ENCODE peak calls at places on chromosomes 3 and 15, in seven cellular contexts. T is sigmoid colon, U is adrenal gland, R is left ventricle myocardium inferior, Y is IMR-90, M is heart right ventricle, C is transverse colon. O is an unnamed sample.
A peak's percentile ranks its signal among the peaks of the same experiment; 100 is the strongest.

GRCh38 chr15:89122532-89123525 is 34.6 kb downstream of the ABHD2 start:
- DNase-seq in Y (peak; percentile 65), T (no peak), R (no peak), U (no peak), C (no peak), M (no peak), O (no peak)

GRCh38 chr15:64474846-64475245 is 14.5 kb downstream of the ZNF609 start:
- DNase-seq in M (no peak), C (no peak), Y (no peak), U (no peak), R (no peak), T (no peak), O (no peak)

GRCh38 chr3:183981990-183982658 is 35.6 kb downstream of the ABCC5 start:
- DNase-seq in M (no peak), T (no peak), R (no peak), U (no peak), C (no peak), Y (no peak), O (no peak)

GRCh38 chr3:71753716-71754609 is at the start of gene GPR27:
- DNase-seq in Y (peak; percentile 12), C (no peak), R (peak; percentile 17), T (no peak), U (no peak), M (peak; percentile 20), O (peak; percentile 21)

GRCh38 chr3:71469131-71469430 is 114.4 kb downstream of the FOXP1 start:
- DNase-seq in Y (no peak), T (no peak), M (no peak), C (no peak), R (no peak), U (no peak), O (no peak)

GRCh38 chr3:166013073-166013679 is 176.0 kb upstream of the BCHE start:
- DNase-seq in M (no peak), C (no peak), R (no peak), Y (peak; percentile 37), U (no peak), T (no peak), O (no peak)

GRCh38 chr3:50340404-50341329 is at the start of gene RASSF1:
- DNase-seq in C (peak; percentile 80), U (no peak), Y (no peak), M (peak; percentile 81), T (peak; percentile 92), R (peak; percentile 82), O (peak; percentile 91)

GRCh38 chr3:8619548-8619947 is 25.1 kb downstream of the SSUH2 start:
- DNase-seq in Y (peak; percentile 89), C (no peak), M (no peak), R (no peak), U (no peak), T (peak; percentile 27), O (no peak)

GRCh38 chr3:186571644-186572013 is 1.1 kb downstream of the DNAJB11 start:
- DNase-seq in Y (no peak), C (no peak), M (no peak), U (no peak), R (no peak), T (no peak), O (no peak)

GRCh38 chr15:80701676-80702311 is 6.7 kb downstream of the ABHD17C start:
- DNase-seq in M (no peak), C (no peak), T (no peak), U (no peak), R (no peak), Y (no peak), O (no peak)

GRCh38 chr3:61682671-61683408 is 121.5 kb downstream of the PTPRG start:
- DNase-seq in R (no peak), T (no peak), Y (peak; percentile 55), U (no peak), C (no peak), M (no peak), O (no peak)

GRCh38 chr3:139797724-139798343 is 120.1 kb upstream of the NMNAT3 start:
- DNase-seq in C (no peak), T (no peak), R (no peak), U (peak; percentile 54), Y (peak; percentile 6), M (peak; percentile 25), O (no peak)

GRCh38 chr15:63971427-63971805 is 74.9 kb downstream of the DAPK2 start:
- DNase-seq in T (no peak), U (no peak), C (peak; percentile 42), M (no peak), R (no peak), Y (no peak), O (no peak)

GRCh38 chr3:172626241-172626640 is 84.6 kb downstream of the NCEH1 start:
- DNase-seq in Y (peak; percentile 74), C (no peak), T (no peak), M (no peak), U (no peak), R (no peak), O (no peak)

GRCh38 chr3:195056506-195056905 is 214.5 kb downstream of the XXYLT1 start:
- DNase-seq in U (no peak), Y (no peak), C (no peak), M (no peak), T (no peak), R (no peak), O (no peak)

GRCh38 chr3:148598619-148599018 is 99.1 kb upstream of the AGTR1 start:
- DNase-seq in Y (peak; percentile 18), T (no peak), M (no peak), R (no peak), C (no peak), U (no peak), O (no peak)

GRCh38 chr3:148955544-148956346 is 35.6 kb upstream of the GYG1 start:
- DNase-seq in T (peak; percentile 90), U (peak; percentile 63), Y (peak; percentile 95), C (peak; percentile 35), M (no peak), R (no peak), O (peak; percentile 53)

GRCh38 chr15:59158701-59159034 is 48.0 kb upstream of the LDHAL6B start:
- DNase-seq in C (no peak), Y (no peak), R (no peak), U (no peak), M (no peak), T (no peak), O (no peak)

GRCh38 chr15:59157840-59158700 is 48.6 kb upstream of the LDHAL6B start:
- DNase-seq in C (no peak), U (no peak), T (no peak), Y (no peak), R (no peak), M (no peak), O (no peak)

GRCh38 chr15:59157398-59157797 is 49.2 kb upstream of the LDHAL6B start:
- DNase-seq in R (no peak), U (no peak), M (no peak), T (no peak), C (no peak), Y (no peak), O (no peak)

GRCh38 chr15:59159210-59159609 is 47.4 kb upstream of the LDHAL6B start:
- DNase-seq in U (no peak), T (no peak), C (no peak), M (no peak), Y (no peak), R (no peak), O (no peak)

DNA sequence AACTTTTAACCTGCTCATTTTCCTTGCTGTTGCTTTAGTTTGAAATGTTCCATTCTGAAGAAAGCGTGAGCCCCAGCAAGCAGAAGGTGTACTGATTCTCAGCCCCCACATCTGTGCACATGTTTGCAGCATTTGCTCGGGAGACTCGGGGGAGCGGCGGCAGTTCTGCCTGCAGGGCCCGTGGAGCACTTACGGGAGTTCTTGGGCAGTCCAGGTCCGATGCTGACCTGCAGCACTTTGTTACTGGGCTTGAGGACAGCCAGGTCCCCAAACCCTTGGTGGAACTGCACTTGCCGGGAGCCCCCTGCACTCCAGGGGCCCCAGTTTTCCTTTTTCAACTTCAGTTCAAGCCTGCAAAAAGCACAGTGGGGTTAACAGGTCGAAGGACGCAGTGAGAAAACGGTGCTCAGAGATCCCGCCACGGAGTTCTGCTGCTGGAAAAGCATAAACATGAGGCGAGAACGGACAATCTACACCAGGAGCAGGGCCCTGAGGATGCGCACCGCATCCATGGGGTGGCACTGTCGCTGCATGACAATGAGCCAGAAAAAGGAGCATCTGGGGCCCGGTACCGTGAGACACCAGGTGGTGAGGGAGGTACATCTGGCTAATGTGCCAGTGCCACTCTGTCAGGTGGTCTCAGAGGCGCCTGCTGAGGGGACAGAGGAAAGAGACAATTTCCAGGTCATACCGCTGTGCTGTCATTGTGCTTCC is 45.6 kb upstream of the LDHAL6B start:
- DNase-seq in T (no peak), C (no peak), Y (peak; percentile 20), U (peak; percentile 32), R (no peak), M (no peak), O (no peak)
- H3K4me1 ChIP-seq in T (no peaks in the 10 kb centered on the region), C (no peaks in the 10 kb centered on the region), Y (peaks cover 5% of the 10 kb centered on the region), U (no peaks in the 10 kb centered on the region), R (no peaks in the 10 kb centered on the region), M (no peaks in the 10 kb centered on the region), O (no peaks in the 10 kb centered on the region)

DNA sequence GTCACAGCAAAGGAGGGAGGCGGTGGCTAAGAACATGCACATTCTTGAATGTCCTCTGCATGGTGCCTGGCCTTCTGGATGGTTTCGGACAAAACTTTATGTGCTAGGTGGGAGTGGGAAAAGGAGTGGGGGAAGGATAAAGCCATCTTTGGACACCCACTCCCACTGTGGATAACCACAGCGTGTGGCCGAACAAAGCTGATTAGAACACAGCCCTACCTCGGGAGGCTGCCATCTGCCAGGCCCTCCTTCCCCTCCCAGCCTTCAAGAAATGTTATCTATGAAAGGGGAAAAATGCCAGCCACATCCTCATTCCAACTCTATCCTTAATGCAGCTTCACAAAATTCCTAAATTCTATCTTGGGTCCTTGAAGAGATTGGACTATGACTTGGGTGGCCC is 18.8 kb downstream of the AMOTL2 start:
- DNase-seq in M (no peak), C (no peak), T (peak; percentile 15), R (no peak), U (no peak), Y (no peak), O (no peak)
- H3K4me1 ChIP-seq in M (peaks cover 100% of the 10 kb centered on the region), C (peaks cover 19% of the 10 kb centered on the region), T (peaks cover 93% of the 10 kb centered on the region), R (peaks cover 100% of the 10 kb centered on the region), U (no peaks in the 10 kb centered on the region), Y (peaks cover 45% of the 10 kb centered on the region), O (no peaks in the 10 kb centered on the region)

DNA sequence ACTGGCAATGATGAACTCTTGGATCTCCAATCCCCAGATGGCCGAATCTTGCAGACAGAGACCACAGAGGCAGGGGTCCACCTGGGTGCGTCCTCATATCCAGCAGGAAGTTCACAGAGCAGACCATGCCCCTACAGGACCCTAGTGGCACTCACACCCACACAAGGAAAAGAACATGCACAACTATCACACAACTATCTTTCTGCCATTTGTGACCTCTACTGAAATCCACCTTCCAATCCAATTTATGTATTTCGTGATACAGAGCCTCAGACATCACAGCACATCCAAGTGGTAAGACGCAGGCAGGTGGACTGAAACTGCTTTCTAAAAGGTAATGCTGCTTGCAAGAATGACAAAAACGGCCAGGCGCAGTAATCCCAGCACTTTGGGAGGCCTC is 44.6 kb upstream of the SPATA12 start:
- DNase-seq in U (no peak), C (no peak), Y (no peak), R (no peak), M (no peak), T (no peak), O (no peak)
- H3K4me1 ChIP-seq in U (peaks cover 10% of the 10 kb centered on the region), C (no peaks in the 10 kb centered on the region), Y (peaks cover 10% of the 10 kb centered on the region), R (peaks cover 17% of the 10 kb centered on the region), M (peaks cover 5% of the 10 kb centered on the region), T (peaks cover 55% of the 10 kb centered on the region), O (no peaks in the 10 kb centered on the region)

DNA sequence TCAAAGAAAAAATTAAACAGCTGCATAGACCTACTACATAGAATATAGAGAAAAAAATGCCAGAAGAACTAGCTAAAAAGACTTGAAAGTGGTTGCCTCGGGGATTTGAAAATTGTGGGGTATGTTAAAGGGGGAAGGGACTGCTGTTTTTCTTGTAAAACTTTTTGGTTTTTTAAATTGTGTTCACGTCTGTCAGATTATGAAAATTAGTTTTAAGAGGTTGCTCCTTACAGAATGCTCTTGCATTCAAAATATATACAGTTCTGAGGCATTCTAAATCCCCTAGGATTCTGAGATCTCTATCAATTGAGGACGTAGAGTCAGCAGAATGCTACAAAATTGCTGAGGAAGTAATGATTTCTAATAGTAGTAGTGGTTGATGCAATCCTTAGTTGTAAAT is 28.6 kb downstream of the PIAS1 start:
- DNase-seq in Y (no peak), U (no peak), T (no peak), M (no peak), C (no peak), R (no peak), O (no peak)
- H3K4me1 ChIP-seq in Y (no peaks in the 10 kb centered on the region), U (peaks cover 38% of the 10 kb centered on the region), T (peaks cover 51% of the 10 kb centered on the region), M (peaks cover 74% of the 10 kb centered on the region), C (peaks cover 2% of the 10 kb centered on the region), R (peaks cover 81% of the 10 kb centered on the region), O (peaks cover 30% of the 10 kb centered on the region)

O was measured in CD4-positive, CD25-positive, alpha-beta regulatory T cell.